ENCODE peak calls at places on chromosomes 11 and 22, in seven cellular contexts. One of them, this sample, is unnamed. For H3K9me3, the result is how much of the 10 kb centered on the place peaks cover.

GRCh38 chr11:2522636-2523255 is 77.9 kb downstream of the KCNQ1 start:
- DNase-seq in uterus: peak
- DNase-seq in tibial artery: peak
- DNase-seq in transverse colon: peak
- DNase-seq in neuronal stem cell: no peak
- DNase-seq in CD4-positive, CD25-positive, alpha-beta regulatory T cell: no peak
- DNase-seq in right atrium auricular region: peak
- DNase-seq in this sample: no peak

GRCh38 chr11:61609000-61609969 is 28.4 kb upstream of the SYT7 start:
- DNase-seq in tibial artery: no peak
- DNase-seq in CD4-positive, CD25-positive, alpha-beta regulatory T cell: no peak
- DNase-seq in neuronal stem cell: no peak
- DNase-seq in transverse colon: peak
- DNase-seq in right atrium auricular region: no peak
- DNase-seq in uterus: no peak
- DNase-seq in this sample: no peak

GRCh38 chr22:49975543-49976389 is 15.2 kb downstream of the PIM3 start:
- DNase-seq in neuronal stem cell: no peak
- DNase-seq in CD4-positive, CD25-positive, alpha-beta regulatory T cell: peak
- DNase-seq in transverse colon: peak
- DNase-seq in uterus: peak
- DNase-seq in tibial artery: peak
- DNase-seq in right atrium auricular region: no peak
- DNase-seq in this sample: no peak

GRCh38 chr11:32391479-32391878 is 43.9 kb downstream of the WT1 start:
- DNase-seq in tibial artery: no peak
- DNase-seq in neuronal stem cell: no peak
- DNase-seq in uterus: no peak
- DNase-seq in CD4-positive, CD25-positive, alpha-beta regulatory T cell: no peak
- DNase-seq in right atrium auricular region: no peak
- DNase-seq in transverse colon: no peak
- DNase-seq in this sample: no peak

GRCh38 chr11:35488117-35488516 is 37.3 kb downstream of the PAMR1 start:
- DNase-seq in right atrium auricular region: no peak
- DNase-seq in uterus: no peak
- DNase-seq in tibial artery: no peak
- DNase-seq in neuronal stem cell: no peak
- DNase-seq in CD4-positive, CD25-positive, alpha-beta regulatory T cell: no peak
- DNase-seq in transverse colon: no peak
- DNase-seq in this sample: no peak

GRCh38 chr11:130588471-130588870 is 140.0 kb downstream of the ADAMTS15 start:
- DNase-seq in transverse colon: no peak
- DNase-seq in right atrium auricular region: no peak
- DNase-seq in tibial artery: no peak
- DNase-seq in uterus: no peak
- DNase-seq in neuronal stem cell: no peak
- DNase-seq in CD4-positive, CD25-positive, alpha-beta regulatory T cell: no peak
- DNase-seq in this sample: no peak

GRCh38 chr11:62622476-62622875 is 690 bp upstream of the B3GAT3 start:
- DNase-seq in transverse colon: no peak
- DNase-seq in right atrium auricular region: no peak
- DNase-seq in tibial artery: no peak
- DNase-seq in CD4-positive, CD25-positive, alpha-beta regulatory T cell: no peak
- DNase-seq in uterus: no peak
- DNase-seq in neuronal stem cell: no peak
- DNase-seq in this sample: no peak

GRCh38 chr22:19691721-19692341 is 22.5 kb upstream of the SEPTIN5 start:
- DNase-seq in uterus: no peak
- DNase-seq in neuronal stem cell: no peak
- DNase-seq in right atrium auricular region: no peak
- DNase-seq in tibial artery: no peak
- DNase-seq in CD4-positive, CD25-positive, alpha-beta regulatory T cell: no peak
- DNase-seq in transverse colon: no peak
- DNase-seq in this sample: peak

GRCh38 chr11:116890193-116890592 is 52.8 kb upstream of the APOA1 start:
- DNase-seq in neuronal stem cell: no peak
- DNase-seq in CD4-positive, CD25-positive, alpha-beta regulatory T cell: no peak
- DNase-seq in tibial artery: no peak
- DNase-seq in uterus: no peak
- DNase-seq in right atrium auricular region: no peak
- DNase-seq in transverse colon: no peak
- DNase-seq in this sample: no peak

GRCh38 chr11:86592659-86593451 is 79.6 kb downstream of the ME3 start:
- DNase-seq in uterus: peak
- DNase-seq in tibial artery: peak
- DNase-seq in neuronal stem cell: no peak
- DNase-seq in CD4-positive, CD25-positive, alpha-beta regulatory T cell: peak
- DNase-seq in transverse colon: peak
- DNase-seq in right atrium auricular region: peak
- DNase-seq in this sample: peak

GRCh38 chr22:39612811-39613548 is 42.4 kb downstream of the CACNA1I start:
- DNase-seq in uterus: no peak
- DNase-seq in CD4-positive, CD25-positive, alpha-beta regulatory T cell: no peak
- DNase-seq in neuronal stem cell: no peak
- DNase-seq in transverse colon: no peak
- DNase-seq in tibial artery: no peak
- DNase-seq in right atrium auricular region: no peak
- DNase-seq in this sample: no peak

DNA sequence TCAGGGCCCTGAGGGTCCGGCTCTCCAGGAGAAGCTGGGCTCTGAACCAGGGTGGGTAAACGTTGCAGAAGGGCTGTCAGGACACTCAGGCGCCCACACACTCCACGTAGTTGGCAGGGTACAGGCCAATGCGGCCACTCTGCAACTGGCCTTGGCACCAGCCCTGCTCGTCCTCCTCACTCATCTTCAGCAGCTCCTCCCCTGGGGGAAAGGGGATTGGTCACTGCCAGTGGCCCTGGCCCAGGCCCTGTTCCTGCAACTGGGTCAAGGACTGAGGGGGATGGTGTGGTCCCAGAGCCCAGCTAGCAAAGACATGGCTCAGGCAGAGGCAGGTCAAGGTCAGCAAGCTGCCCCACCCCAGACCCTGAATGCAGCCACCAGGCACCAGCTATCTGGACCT is 1.2 kb upstream of the ARFGAP2 start:
- DNase-seq in neuronal stem cell: no peak
- DNase-seq in CD4-positive, CD25-positive, alpha-beta regulatory T cell: no peak
- DNase-seq in transverse colon: no peak
- DNase-seq in uterus: peak
- DNase-seq in tibial artery: peak
- DNase-seq in right atrium auricular region: no peak
- DNase-seq in this sample: no peak
- H3K27ac ChIP-seq in neuronal stem cell: peak
- H3K27ac ChIP-seq in CD4-positive, CD25-positive, alpha-beta regulatory T cell: peak
- H3K27ac ChIP-seq in transverse colon: peak
- H3K27ac ChIP-seq in uterus: peak
- H3K27ac ChIP-seq in tibial artery: peak
- H3K27ac ChIP-seq in right atrium auricular region: peak
- H3K27ac ChIP-seq in this sample: no peak

GRCh38 chr11:63705526-63705925 is 24.2 kb downstream of the RTN3 start:
- DNase-seq in transverse colon: no peak
- DNase-seq in uterus: no peak
- DNase-seq in neuronal stem cell: no peak
- DNase-seq in tibial artery: no peak
- DNase-seq in right atrium auricular region: no peak
- DNase-seq in CD4-positive, CD25-positive, alpha-beta regulatory T cell: no peak
- DNase-seq in this sample: no peak
- H3K9me3 ChIP-seq in transverse colon: under half
- H3K9me3 ChIP-seq in uterus: under half
- H3K9me3 ChIP-seq in neuronal stem cell: under half
- H3K9me3 ChIP-seq in tibial artery: under half
- H3K9me3 ChIP-seq in right atrium auricular region: under half
- H3K9me3 ChIP-seq in CD4-positive, CD25-positive, alpha-beta regulatory T cell: under half
- H3K9me3 ChIP-seq in this sample: under half

DNA sequence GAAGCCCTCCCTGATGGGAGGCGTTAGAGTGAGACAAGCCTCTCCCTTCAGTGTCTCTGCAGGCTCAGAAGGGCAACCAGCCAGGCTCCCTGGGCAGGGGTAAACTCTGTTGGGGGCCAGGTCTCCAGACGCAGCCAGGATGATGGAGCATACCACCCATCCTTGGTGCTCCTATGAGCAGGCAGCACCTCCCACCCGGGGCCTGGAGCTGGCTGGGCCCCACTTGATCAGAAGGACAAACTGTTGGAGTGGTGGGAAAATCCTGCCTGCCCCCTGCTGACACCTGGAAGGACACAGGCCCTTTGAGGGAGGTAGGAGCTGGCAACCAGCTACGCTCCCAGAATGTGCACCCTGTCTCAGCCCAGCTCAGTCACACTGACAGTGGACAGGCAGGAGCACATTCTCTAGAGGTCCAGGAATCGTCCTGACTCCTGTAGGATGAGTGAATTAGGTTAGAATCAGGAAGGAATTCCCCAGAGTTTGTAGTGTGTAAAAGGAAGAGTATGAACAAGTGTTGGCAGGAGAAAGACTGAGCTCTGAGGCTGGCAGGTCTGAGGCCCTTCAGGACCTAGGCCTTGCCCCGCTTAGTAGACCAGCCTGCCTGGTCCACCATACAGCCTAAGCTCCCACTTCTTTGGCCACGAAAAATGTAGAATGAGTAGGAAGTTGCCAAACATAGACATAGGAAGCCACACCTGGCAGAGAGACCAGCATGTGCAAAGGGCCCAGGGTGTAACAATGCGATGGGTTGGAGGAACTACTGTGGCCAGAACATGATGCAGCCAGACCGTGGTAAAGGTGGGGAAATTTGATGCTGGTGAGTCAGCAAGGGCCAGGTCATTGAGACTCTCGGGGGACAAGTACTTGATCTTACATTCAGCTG is 19.1 kb downstream of the ARHGEF17 start:
- DNase-seq in uterus: no peak
- DNase-seq in neuronal stem cell: no peak
- DNase-seq in right atrium auricular region: no peak
- DNase-seq in tibial artery: no peak
- DNase-seq in transverse colon: no peak
- DNase-seq in CD4-positive, CD25-positive, alpha-beta regulatory T cell: no peak
- DNase-seq in this sample: no peak
- H3K27ac ChIP-seq in uterus: peak
- H3K27ac ChIP-seq in neuronal stem cell: peak
- H3K27ac ChIP-seq in right atrium auricular region: peak
- H3K27ac ChIP-seq in tibial artery: peak
- H3K27ac ChIP-seq in transverse colon: peak
- H3K27ac ChIP-seq in CD4-positive, CD25-positive, alpha-beta regulatory T cell: no peak
- H3K27ac ChIP-seq in this sample: no peak

GRCh38 chr11:71065794-71066193 is 186.6 kb downstream of the SHANK2 start:
- DNase-seq in tibial artery: no peak
- DNase-seq in transverse colon: no peak
- DNase-seq in CD4-positive, CD25-positive, alpha-beta regulatory T cell: no peak
- DNase-seq in neuronal stem cell: no peak
- DNase-seq in right atrium auricular region: no peak
- DNase-seq in uterus: no peak
- DNase-seq in this sample: no peak
- H3K9me3 ChIP-seq in tibial artery: under half
- H3K9me3 ChIP-seq in transverse colon: under half
- H3K9me3 ChIP-seq in CD4-positive, CD25-positive, alpha-beta regulatory T cell: under half
- H3K9me3 ChIP-seq in neuronal stem cell: under half
- H3K9me3 ChIP-seq in right atrium auricular region: under half
- H3K9me3 ChIP-seq in uterus: under half
- H3K9me3 ChIP-seq in this sample: half or more

GRCh38 chr11:127230392-127230791 is 229.8 kb upstream of the KIRREL3 start:
- DNase-seq in uterus: no peak
- DNase-seq in CD4-positive, CD25-positive, alpha-beta regulatory T cell: no peak
- DNase-seq in neuronal stem cell: no peak
- DNase-seq in right atrium auricular region: no peak
- DNase-seq in tibial artery: no peak
- DNase-seq in transverse colon: no peak
- DNase-seq in this sample: no peak
- H3K27ac ChIP-seq in uterus: no peak
- H3K27ac ChIP-seq in CD4-positive, CD25-positive, alpha-beta regulatory T cell: no peak
- H3K27ac ChIP-seq in neuronal stem cell: no peak
- H3K27ac ChIP-seq in right atrium auricular region: no peak
- H3K27ac ChIP-seq in tibial artery: no peak
- H3K27ac ChIP-seq in transverse colon: no peak
- H3K27ac ChIP-seq in this sample: no peak

This sample was measured in SJSA1.